ENCODE peak calls at places on chromosomes 4 and X, in seven cellular contexts. E is endothelial cell of umbilical vein, M is NB4, F is fibroblast of pulmonary artery, O is fibroblast of lung, L is AG04450, Q is GM23338. P is an unnamed sample.

GRCh38 chrX:40108959-40109287 is 11.2 kb upstream of the BCOR start:
- DNase-seq in E (peak; percentile 73), M (peak; percentile 78), F (peak; percentile 80), O (peak; percentile 78), L (no peak), Q (peak; percentile 54), P (no peak)

GRCh38 chr4:3310301-3311094 is 17.7 kb downstream of the RGS12 start:
- DNase-seq in E (no peak), M (no peak), F (no peak), O (no peak), L (no peak), Q (no peak), P (no peak)

GRCh38 chr4:40648742-40649281 is 19.1 kb upstream of the RBM47 start:
- DNase-seq in E (no peak), M (no peak), F (no peak), O (no peak), L (no peak), Q (peak; percentile 12), P (peak; percentile 55)

GRCh38 chr4:53601251-53601764 is 10.0 kb upstream of the LNX1 start:
- DNase-seq in E (peak; percentile 22), M (peak; percentile 69), F (peak; percentile 28), O (no peak), L (no peak), Q (peak; percentile 83), P (peak; percentile 43)

GRCh38 chrX:73855546-73855945 is 292.5 kb downstream of the CHIC1 start:
- DNase-seq in E (peak; percentile 62), M (peak; percentile 68), F (peak; percentile 72), O (peak; percentile 70), L (peak; percentile 8), Q (peak; percentile 67), P (peak; percentile 64)

GRCh38 chr4:2961411-2962098 is 1.7 kb downstream of the NOP14 start:
- DNase-seq in E (no peak), M (peak; percentile 81), F (no peak), O (no peak), L (no peak), Q (peak; percentile 16), P (no peak)

GRCh38 chrX:125744914-125745313 is 421.2 kb downstream of the DCAF12L2 start:
- DNase-seq in E (no peak), M (no peak), F (no peak), O (no peak), L (no peak), Q (no peak), P (no peak)

GRCh38 chrX:21711126-21711847 is 46.6 kb downstream of the SMPX start:
- DNase-seq in E (no peak), M (no peak), F (no peak), O (no peak), L (no peak), Q (no peak), P (no peak)

GRCh38 chrX:1463581-1464281 is 11.0 kb upstream of the ASMTL start:
- DNase-seq in E (no peak), M (no peak), F (no peak), O (no peak), L (no peak), Q (no peak), P (no peak)

GRCh38 chr4:96739101-96739500 is 899.2 kb downstream of the PDHA2 start:
- DNase-seq in E (no peak), M (no peak), F (no peak), O (no peak), L (no peak), Q (no peak), P (no peak)

GRCh38 chrX:2707334-2707760 is 16.3 kb downstream of the CD99 start:
- DNase-seq in E (peak; percentile 60), M (peak; percentile 91), F (peak; percentile 84), O (peak; percentile 86), L (peak; percentile 59), Q (peak; percentile 72), P (peak; percentile 45)

GRCh38 chrX:153722704-153723350 is 1.4 kb downstream of the BCAP31 start:
- DNase-seq in E (peak; percentile 33), M (peak; percentile 53), F (no peak), O (no peak), L (no peak), Q (no peak), P (peak; percentile 45)

GRCh38 chr4:88075336-88075735 is 67.9 kb downstream of the PKD2 start:
- DNase-seq in E (no peak), M (no peak), F (no peak), O (no peak), L (no peak), Q (no peak), P (no peak)

GRCh38 chr4:169757575-169758184 is at the start of gene HPF1:
- DNase-seq in E (peak; percentile 87), M (peak; percentile 92), F (peak; percentile 87), O (peak; percentile 86), L (peak; percentile 55), Q (peak; percentile 99), P (peak; percentile 92)

GRCh38 chr4:113683143-113683542 is 78.4 kb downstream of the CAMK2D start:
- DNase-seq in E (no peak), M (no peak), F (no peak), O (no peak), L (no peak), Q (no peak), P (no peak)

GRCh38 chr4:88320174-88320779 is 35.9 kb upstream of the PPM1K start:
- DNase-seq in E (peak; percentile 52), M (no peak), F (no peak), O (peak; percentile 1), L (no peak), Q (peak; percentile 1), P (no peak)

GRCh38 chrX:78822157-78822683 is 74.7 kb downstream of the LPAR4 start:
- DNase-seq in E (no peak), M (no peak), F (no peak), O (no peak), L (no peak), Q (no peak), P (no peak)

GRCh38 chrX:19682712-19683331 is 167.5 kb upstream of the MAP3K15 start:
- DNase-seq in E (no peak), M (peak; percentile 23), F (peak; percentile 92), O (peak; percentile 95), L (peak; percentile 73), Q (peak; percentile 53), P (no peak)

DNA sequence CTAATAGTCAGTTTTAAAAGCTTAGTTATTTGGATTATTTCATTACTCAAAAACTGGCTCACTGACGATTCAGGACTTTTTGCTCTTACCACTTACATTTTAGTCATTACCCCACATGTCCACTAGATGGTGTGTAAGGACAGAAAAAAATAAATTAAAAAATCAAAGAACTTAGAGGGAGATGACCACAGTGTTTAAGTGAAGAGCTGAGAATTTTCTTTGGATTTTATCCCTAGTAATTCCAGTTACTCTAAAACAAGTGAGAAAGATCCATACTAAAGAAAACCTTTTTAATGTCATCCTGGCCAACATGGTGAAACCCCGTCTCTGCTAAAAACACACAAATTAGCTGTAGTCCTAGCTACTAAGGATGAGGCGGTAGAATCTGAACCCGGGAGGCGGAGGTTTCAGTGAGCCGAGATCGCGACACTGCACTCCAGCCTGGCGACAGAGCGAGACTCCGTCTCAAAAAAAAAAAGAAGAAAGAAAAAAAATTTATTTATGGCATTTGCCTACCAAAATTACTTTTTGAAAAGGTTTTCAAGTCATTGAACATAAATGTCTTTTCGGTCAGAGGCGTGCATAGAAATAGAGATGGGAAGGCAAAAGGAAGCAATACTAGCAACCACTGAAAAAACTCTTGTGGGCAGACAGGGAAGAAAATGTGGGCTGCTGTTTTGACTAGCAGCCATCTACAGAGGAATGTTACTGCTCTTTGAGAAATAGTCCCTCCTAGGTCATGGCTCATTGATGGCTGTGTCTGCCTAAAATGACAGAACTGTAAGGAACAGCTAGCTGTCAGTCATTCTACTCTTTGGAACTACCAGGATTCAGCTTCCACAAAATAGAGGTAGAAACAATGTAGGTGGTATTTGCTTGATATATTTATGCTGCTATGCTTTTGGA is 26.6 kb upstream of the TMPRSS11B start:
- DNase-seq in E (peak; percentile 73), M (peak; percentile 41), F (peak; percentile 79), O (peak; percentile 76), L (peak; percentile 30), Q (peak; percentile 70), P (no peak)
- H3K4me3 ChIP-seq in E (no peak overlapping the region), M (no peak overlapping the region), F (peak overlapping the region; percentile 45), O (peak overlapping the region; percentile 10), L (peak overlapping the region; percentile 49), Q (peak overlapping the region; percentile 37), P (no peak overlapping the region)

GRCh38 chrX:13092455-13092941 is 48.1 kb upstream of the FAM9C start:
- DNase-seq in E (no peak), M (peak; percentile 93), F (no peak), O (no peak), L (no peak), Q (no peak), P (no peak)
- H3K4me3 ChIP-seq in E (no peak overlapping the region), M (no peak overlapping the region), F (no peak overlapping the region), O (no peak overlapping the region), L (no peak overlapping the region), Q (no peak overlapping the region), P (no peak overlapping the region)

DNA sequence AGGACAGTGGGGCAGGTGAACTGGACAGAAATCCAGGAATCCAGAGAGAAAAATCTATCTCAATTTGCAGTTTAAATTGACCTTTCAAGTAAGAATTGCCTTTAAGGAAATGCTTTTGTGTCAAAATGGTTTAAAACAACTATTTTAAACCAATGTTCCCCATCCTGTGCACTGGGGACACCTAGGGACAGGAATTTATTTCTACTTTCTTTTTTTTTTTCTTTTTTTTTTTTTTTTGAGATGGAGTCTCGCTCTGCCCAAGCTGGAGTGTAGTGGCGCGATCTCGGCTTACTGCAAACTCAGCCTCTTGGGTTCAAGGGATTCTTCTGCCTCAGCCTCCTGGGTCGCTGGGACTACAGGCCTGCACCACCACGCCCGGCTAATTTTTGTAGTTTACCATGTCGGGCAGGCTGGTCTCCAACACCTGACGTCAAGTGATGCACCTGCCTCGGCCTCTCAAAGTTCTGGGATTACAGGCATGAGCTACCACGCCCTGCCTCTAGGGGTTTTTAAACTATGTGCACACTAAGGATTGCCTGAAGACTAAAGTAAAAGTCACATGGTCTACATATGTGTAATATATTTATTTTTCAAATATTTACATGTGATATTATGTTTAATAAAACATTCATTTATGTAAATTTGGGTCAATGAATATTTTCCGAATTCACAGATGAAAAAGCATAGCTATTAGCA is 1213.4 kb downstream of the STIM2 start:
- DNase-seq in E (no peak), M (no peak), F (no peak), O (no peak), L (no peak), Q (peak; percentile 58), P (peak; percentile 34)
- H3K4me3 ChIP-seq in E (no peak overlapping the region), M (no peak overlapping the region), F (no peak overlapping the region), O (no peak overlapping the region), L (no peak overlapping the region), Q (no peak overlapping the region), P (no peak overlapping the region)

DNA sequence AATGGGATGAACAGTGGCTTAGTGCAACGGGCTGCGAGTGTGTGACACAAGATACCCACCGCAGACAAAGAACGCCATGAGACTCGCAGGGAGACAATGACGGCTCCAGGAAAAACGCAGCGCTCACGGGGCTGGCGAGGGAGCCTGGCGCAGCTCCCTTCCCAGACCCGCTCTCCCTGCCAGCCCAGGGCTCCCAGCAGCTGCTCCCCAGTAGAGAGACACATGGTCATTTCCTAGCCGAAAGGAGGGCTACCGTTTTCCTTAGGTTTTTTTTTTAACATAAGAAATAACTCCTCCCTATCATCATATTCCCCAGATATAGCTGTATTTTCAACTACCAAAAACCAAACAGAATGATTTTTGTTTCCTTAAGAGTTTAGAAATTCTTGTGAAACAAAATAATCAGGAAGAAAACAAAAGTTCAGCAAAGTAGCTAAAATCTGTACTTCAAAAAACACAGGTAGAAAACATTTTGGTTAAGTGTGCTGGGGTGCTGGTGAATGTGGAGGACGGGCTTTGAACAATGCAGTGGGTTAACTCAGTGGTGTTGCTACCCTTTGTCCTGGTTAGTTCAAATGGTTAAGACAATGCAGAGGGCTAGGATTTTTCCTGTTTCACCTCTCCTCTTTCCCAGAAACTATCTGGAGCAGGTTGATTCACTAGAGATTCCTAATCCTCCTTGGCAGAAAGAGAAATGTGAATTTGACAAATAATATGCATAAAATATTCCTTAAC is 149.2 kb downstream of the MAML3 start:
- DNase-seq in E (peak; percentile 74), M (no peak), F (peak; percentile 67), O (peak; percentile 51), L (no peak), Q (peak; percentile 73), P (no peak)
- H3K4me3 ChIP-seq in E (peak overlapping the region; percentile 7), M (no peak overlapping the region), F (peak overlapping the region; percentile 41), O (no peak overlapping the region), L (peak overlapping the region; percentile 46), Q (peak overlapping the region; percentile 37), P (no peak overlapping the region)

P was measured in Caco-2.